ENCODE peak calls at places on chromosomes 7 and 10, in six cellular contexts. One of them, this sample, is unnamed.

GRCh38 chr7:92246363-92247101 is 758 bp downstream of the ANKIB1 start:
- DNase-seq in H54: peak; percentile 19
- DNase-seq in heart left ventricle: peak; percentile 19
- DNase-seq in GM12878: no peak
- DNase-seq in Peyer's patch: peak; percentile 23
- DNase-seq in stomach: no peak
- DNase-seq in this sample: no peak

GRCh38 chr7:130982160-130982638 is 248.2 kb upstream of the KLF14 start:
- DNase-seq in GM12878: no peak
- DNase-seq in Peyer's patch: no peak
- DNase-seq in H54: no peak
- DNase-seq in stomach: no peak
- DNase-seq in heart left ventricle: no peak
- DNase-seq in this sample: peak; percentile 61

GRCh38 chr10:26290236-26290635 is 73.7 kb downstream of the GAD2 start:
- DNase-seq in stomach: no peak
- DNase-seq in Peyer's patch: no peak
- DNase-seq in H54: no peak
- DNase-seq in heart left ventricle: no peak
- DNase-seq in GM12878: no peak
- DNase-seq in this sample: no peak

GRCh38 chr10:132449051-132449825 is 52.2 kb downstream of the PWWP2B start:
- DNase-seq in H54: no peak
- DNase-seq in heart left ventricle: no peak
- DNase-seq in GM12878: no peak
- DNase-seq in Peyer's patch: no peak
- DNase-seq in stomach: peak; percentile 87
- DNase-seq in this sample: peak; percentile 32

GRCh38 chr10:83225781-83226180 is 913.5 kb upstream of the GHITM start:
- DNase-seq in H54: no peak
- DNase-seq in stomach: no peak
- DNase-seq in heart left ventricle: no peak
- DNase-seq in GM12878: no peak
- DNase-seq in Peyer's patch: no peak
- DNase-seq in this sample: no peak

GRCh38 chr7:95596183-95597135 is at the start of gene PDK4:
- DNase-seq in heart left ventricle: peak; percentile 95
- DNase-seq in H54: peak; percentile 54
- DNase-seq in Peyer's patch: peak; percentile 62
- DNase-seq in stomach: peak; percentile 98
- DNase-seq in GM12878: no peak
- DNase-seq in this sample: no peak

GRCh38 chr7:1055084-1055450 is 10.7 kb downstream of the GPR146 start:
- DNase-seq in Peyer's patch: peak; percentile 31
- DNase-seq in GM12878: no peak
- DNase-seq in heart left ventricle: peak; percentile 85
- DNase-seq in H54: no peak
- DNase-seq in stomach: peak; percentile 88
- DNase-seq in this sample: peak; percentile 93

GRCh38 chr7:148588168-148588890 is 2.2 kb upstream of the C7orf33 start:
- DNase-seq in stomach: no peak
- DNase-seq in heart left ventricle: no peak
- DNase-seq in H54: no peak
- DNase-seq in GM12878: no peak
- DNase-seq in Peyer's patch: no peak
- DNase-seq in this sample: no peak

GRCh38 chr7:143049380-143049779 is 2.8 kb upstream of the OR6V1 start:
- DNase-seq in Peyer's patch: no peak
- DNase-seq in stomach: no peak
- DNase-seq in H54: no peak
- DNase-seq in heart left ventricle: peak; percentile 62
- DNase-seq in GM12878: no peak
- DNase-seq in this sample: peak; percentile 59

GRCh38 chr7:116239019-116239418 is 28.7 kb downstream of the TES start:
- DNase-seq in heart left ventricle: no peak
- DNase-seq in GM12878: no peak
- DNase-seq in stomach: no peak
- DNase-seq in H54: no peak
- DNase-seq in Peyer's patch: no peak
- DNase-seq in this sample: no peak

GRCh38 chr7:43554423-43554822 is 28.5 kb upstream of the STK17A start:
- DNase-seq in Peyer's patch: no peak
- DNase-seq in heart left ventricle: no peak
- DNase-seq in H54: no peak
- DNase-seq in GM12878: no peak
- DNase-seq in stomach: no peak
- DNase-seq in this sample: no peak

GRCh38 chr10:110279062-110279986 is 25.4 kb downstream of the SMNDC1 start:
- DNase-seq in stomach: peak; percentile 60
- DNase-seq in heart left ventricle: peak; percentile 57
- DNase-seq in Peyer's patch: peak; percentile 40
- DNase-seq in H54: no peak
- DNase-seq in GM12878: peak; percentile 28
- DNase-seq in this sample: peak; percentile 82

GRCh38 chr10:47039558-47039905 is 128.3 kb downstream of the PTPN20 start:
- DNase-seq in GM12878: no peak
- DNase-seq in stomach: no peak
- DNase-seq in Peyer's patch: no peak
- DNase-seq in heart left ventricle: no peak
- DNase-seq in H54: no peak
- DNase-seq in this sample: no peak

GRCh38 chr10:118543714-118544400 is 51.6 kb downstream of the PRLHR start:
- DNase-seq in H54: peak; percentile 23
- DNase-seq in stomach: peak; percentile 38
- DNase-seq in Peyer's patch: no peak
- DNase-seq in heart left ventricle: no peak
- DNase-seq in GM12878: no peak
- DNase-seq in this sample: peak; percentile 54

GRCh38 chr10:114685456-114685855 is 27.4 kb upstream of the ABLIM1 start:
- DNase-seq in Peyer's patch: no peak
- DNase-seq in heart left ventricle: peak; percentile 59
- DNase-seq in H54: no peak
- DNase-seq in stomach: no peak
- DNase-seq in GM12878: no peak
- DNase-seq in this sample: no peak

GRCh38 chr10:114684085-114684821 is 26.2 kb upstream of the ABLIM1 start:
- DNase-seq in heart left ventricle: peak; percentile 70
- DNase-seq in Peyer's patch: no peak
- DNase-seq in H54: no peak
- DNase-seq in stomach: peak; percentile 69
- DNase-seq in GM12878: no peak
- DNase-seq in this sample: no peak

GRCh38 chr10:114686013-114686412 is 27.9 kb upstream of the ABLIM1 start:
- DNase-seq in GM12878: no peak
- DNase-seq in H54: no peak
- DNase-seq in heart left ventricle: no peak
- DNase-seq in stomach: no peak
- DNase-seq in Peyer's patch: no peak
- DNase-seq in this sample: no peak

GRCh38 chr10:114683593-114683992 is 25.5 kb upstream of the ABLIM1 start:
- DNase-seq in stomach: no peak
- DNase-seq in heart left ventricle: peak; percentile 46
- DNase-seq in GM12878: no peak
- DNase-seq in Peyer's patch: no peak
- DNase-seq in H54: no peak
- DNase-seq in this sample: no peak

DNA sequence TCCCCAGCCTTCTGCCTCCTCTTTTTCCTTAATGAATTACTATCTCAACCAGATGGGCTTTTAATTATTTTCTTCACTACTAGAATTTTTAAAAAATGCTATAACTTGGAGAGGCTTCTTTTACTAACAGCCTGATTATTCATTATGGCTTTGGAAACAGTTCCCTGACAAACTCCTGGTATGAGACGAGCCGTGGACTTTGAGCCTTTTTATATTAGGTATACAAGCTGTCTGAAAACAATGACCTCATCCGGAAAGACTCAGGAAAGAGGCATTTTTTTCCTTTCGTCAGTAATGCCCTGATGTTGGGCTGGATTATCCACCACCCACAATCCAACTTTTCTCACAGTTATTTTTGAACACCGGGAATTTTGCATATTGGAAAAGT is 26.7 kb upstream of the ABLIM1 start:
- DNase-seq in heart left ventricle: no peak
- DNase-seq in stomach: no peak
- DNase-seq in GM12878: no peak
- DNase-seq in Peyer's patch: no peak
- DNase-seq in H54: peak; percentile 33
- DNase-seq in this sample: no peak
- TF ChIP-seq POLR2A in heart left ventricle: no peak
- TF ChIP-seq POLR2A in stomach: no peak
- TF ChIP-seq POLR2A in GM12878: no peak
- TF ChIP-seq POLR2A in Peyer's patch: no peak
- TF ChIP-seq POLR2A in H54: no peak
- TF ChIP-seq POLR2A in this sample: no peak

DNA sequence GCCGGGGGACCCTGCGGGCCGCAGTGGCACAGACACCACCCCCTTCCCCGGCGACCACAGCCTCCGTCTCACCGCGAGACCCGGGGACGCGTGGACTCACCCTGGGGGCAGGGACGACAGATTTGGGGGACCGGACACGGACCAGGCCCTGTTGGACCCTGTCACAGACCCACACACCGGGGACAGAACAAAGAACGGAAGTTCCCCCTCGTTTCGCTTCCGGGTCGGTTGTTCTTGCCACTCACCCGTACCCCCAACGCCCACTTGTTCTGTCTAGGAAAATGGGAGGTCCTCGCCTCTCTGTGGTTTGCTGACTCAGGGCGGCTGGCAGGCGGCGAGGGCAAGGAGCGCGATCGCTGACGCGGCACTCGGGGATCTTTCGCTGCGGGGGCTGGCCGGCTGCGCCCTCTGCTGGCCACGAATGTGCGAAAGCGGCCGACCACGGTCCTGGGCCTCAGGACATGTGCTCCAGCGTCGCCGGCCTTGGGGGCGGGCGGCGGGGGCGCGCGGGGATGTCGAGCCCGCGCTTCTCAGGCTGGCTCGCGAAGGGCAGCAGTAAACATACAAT is at the start of gene ZNF3:
- DNase-seq in stomach: peak; percentile 98
- DNase-seq in Peyer's patch: peak; percentile 97
- DNase-seq in H54: peak; percentile 94
- DNase-seq in GM12878: peak; percentile 97
- DNase-seq in heart left ventricle: peak; percentile 99
- DNase-seq in this sample: peak; percentile 100
- TF ChIP-seq POLR2A in stomach: no peak
- TF ChIP-seq POLR2A in Peyer's patch: peak; percentile 87
- TF ChIP-seq POLR2A in H54: peak; percentile 39
- TF ChIP-seq POLR2A in GM12878: peak; percentile 96
- TF ChIP-seq POLR2A in heart left ventricle: peak; percentile 5
- TF ChIP-seq POLR2A in this sample: peak; percentile 88

GRCh38 chr7:13551503-13551902 is 438.0 kb downstream of the ETV1 start:
- DNase-seq in heart left ventricle: no peak
- DNase-seq in H54: no peak
- DNase-seq in Peyer's patch: no peak
- DNase-seq in stomach: no peak
- DNase-seq in GM12878: no peak
- DNase-seq in this sample: no peak
- TF ChIP-seq POLR2A in heart left ventricle: no peak
- TF ChIP-seq POLR2A in H54: no peak
- TF ChIP-seq POLR2A in Peyer's patch: no peak
- TF ChIP-seq POLR2A in stomach: no peak
- TF ChIP-seq POLR2A in GM12878: no peak
- TF ChIP-seq POLR2A in this sample: no peak

DNA sequence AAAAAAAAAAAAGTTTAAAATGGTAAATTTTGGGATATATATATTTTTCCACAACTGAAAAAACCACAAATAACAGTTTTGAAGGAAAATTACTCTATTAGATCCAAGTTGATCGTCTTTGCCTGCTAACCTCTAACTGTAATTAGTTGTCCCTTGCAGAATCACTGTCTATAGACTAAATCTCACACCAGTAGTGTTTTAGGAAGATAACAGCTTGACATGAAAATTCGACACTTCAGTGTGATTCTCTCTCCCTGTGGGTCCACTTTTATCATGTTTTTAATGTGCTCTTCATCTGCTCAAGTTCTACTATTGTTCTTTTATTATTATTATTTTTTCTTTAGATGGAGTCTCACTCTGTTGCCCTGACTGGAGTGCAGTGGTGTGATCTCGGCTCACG is 24.5 kb upstream of the ARHGAP21 start:
- DNase-seq in H54: no peak
- DNase-seq in heart left ventricle: no peak
- DNase-seq in stomach: no peak
- DNase-seq in GM12878: no peak
- DNase-seq in Peyer's patch: no peak
- DNase-seq in this sample: no peak
- TF ChIP-seq POLR2A in H54: no peak
- TF ChIP-seq POLR2A in heart left ventricle: no peak
- TF ChIP-seq POLR2A in stomach: no peak
- TF ChIP-seq POLR2A in GM12878: no peak
- TF ChIP-seq POLR2A in Peyer's patch: no peak
- TF ChIP-seq POLR2A in this sample: no peak

DNA sequence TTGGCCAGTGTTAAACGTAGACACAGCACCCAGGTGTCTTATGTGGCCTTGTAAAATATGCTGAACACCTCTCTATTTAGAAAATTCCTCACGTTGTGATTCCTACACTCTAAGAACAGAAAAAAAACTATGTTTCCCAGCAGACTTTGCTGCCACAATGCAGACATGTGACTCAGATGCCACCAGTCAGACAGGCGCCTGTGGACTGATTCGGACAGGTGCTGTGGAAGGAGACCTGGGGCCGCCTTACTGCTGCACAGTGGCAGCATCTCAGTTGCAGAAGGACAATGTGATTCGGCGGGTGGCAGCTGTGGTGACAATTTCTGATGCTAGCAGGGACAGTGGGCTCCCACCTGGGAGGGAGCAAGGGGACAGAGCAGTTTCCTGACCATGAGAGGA is 88.8 kb downstream of the C10orf90 start:
- DNase-seq in Peyer's patch: no peak
- DNase-seq in stomach: no peak
- DNase-seq in heart left ventricle: no peak
- DNase-seq in H54: no peak
- DNase-seq in GM12878: no peak
- DNase-seq in this sample: no peak
- TF ChIP-seq POLR2A in Peyer's patch: no peak
- TF ChIP-seq POLR2A in stomach: no peak
- TF ChIP-seq POLR2A in heart left ventricle: no peak
- TF ChIP-seq POLR2A in H54: no peak
- TF ChIP-seq POLR2A in GM12878: no peak
- TF ChIP-seq POLR2A in this sample: no peak

GRCh38 chr10:659710-660141 is 29.7 kb downstream of the DIP2C start:
- DNase-seq in Peyer's patch: no peak
- DNase-seq in H54: no peak
- DNase-seq in stomach: no peak
- DNase-seq in heart left ventricle: no peak
- DNase-seq in GM12878: no peak
- DNase-seq in this sample: no peak
- TF ChIP-seq POLR2A in Peyer's patch: no peak
- TF ChIP-seq POLR2A in H54: no peak
- TF ChIP-seq POLR2A in stomach: no peak
- TF ChIP-seq POLR2A in heart left ventricle: no peak
- TF ChIP-seq POLR2A in GM12878: no peak
- TF ChIP-seq POLR2A in this sample: no peak

GRCh38 chr7:4749798-4750197 is 25.6 kb upstream of the AP5Z1 start:
- DNase-seq in heart left ventricle: no peak
- DNase-seq in H54: no peak
- DNase-seq in stomach: no peak
- DNase-seq in Peyer's patch: no peak
- DNase-seq in GM12878: no peak
- DNase-seq in this sample: no peak
- TF ChIP-seq POLR2A in heart left ventricle: no peak
- TF ChIP-seq POLR2A in H54: no peak
- TF ChIP-seq POLR2A in stomach: no peak
- TF ChIP-seq POLR2A in Peyer's patch: no peak
- TF ChIP-seq POLR2A in GM12878: no peak
- TF ChIP-seq POLR2A in this sample: no peak

GRCh38 chr10:94402204-94403033 is at the start of gene TBC1D12:
- DNase-seq in heart left ventricle: peak; percentile 96
- DNase-seq in H54: peak; percentile 93
- DNase-seq in stomach: peak; percentile 95
- DNase-seq in Peyer's patch: peak; percentile 75
- DNase-seq in GM12878: peak; percentile 79
- DNase-seq in this sample: no peak
- TF ChIP-seq POLR2A in heart left ventricle: no peak
- TF ChIP-seq POLR2A in H54: peak; percentile 80
- TF ChIP-seq POLR2A in stomach: no peak
- TF ChIP-seq POLR2A in Peyer's patch: peak; percentile 84
- TF ChIP-seq POLR2A in GM12878: peak; percentile 77
- TF ChIP-seq POLR2A in this sample: no peak

This sample was measured in NB4.